ENCODE peak calls at places on chromosomes 16 and 17, in four cellular contexts. W is K562, F is HepG2, A is GM12878. X is an unnamed sample.

GRCh38 chr17:18356624-18357023 is 6.7 kb downstream of the SHMT1 start:
- ATAC-seq in W (no peak), F (no peak), A (no peak), X (peak; percentile 86)

GRCh38 chr16:67803894-67804293 is 2.5 kb downstream of the RANBP10 start:
- ATAC-seq in W (no peak), F (no peak), A (peak; percentile 14), X (no peak)

GRCh38 chr17:45852535-45853297 is 8.0 kb downstream of the SPPL2C start:
- ATAC-seq in W (peak; percentile 76), F (peak; percentile 44), A (peak; percentile 55), X (no peak)

GRCh38 chr16:14486520-14487303 is 143.3 kb downstream of the PARN start:
- ATAC-seq in W (peak; percentile 92), F (peak; percentile 95), A (no peak), X (peak; percentile 93)

GRCh38 chr16:65666132-65666869 is 544.4 kb upstream of the CDH11 start:
- ATAC-seq in W (no peak), F (peak; percentile 91), A (no peak), X (no peak)

GRCh38 chr17:65547253-65547670 is 14.2 kb downstream of the AXIN2 start:
- ATAC-seq in W (no peak), F (peak; percentile 68), A (no peak), X (peak; percentile 82)

GRCh38 chr16:24132048-24132796 is 123.9 kb upstream of the CACNG3 start:
- ATAC-seq in W (no peak), F (no peak), A (no peak), X (no peak)

GRCh38 chr17:58279016-58279671 is 1.6 kb downstream of the MPO start:
- ATAC-seq in W (peak; percentile 43), F (peak; percentile 63), A (no peak), X (peak; percentile 74)

GRCh38 chr17:19333736-19334290 is 28.7 kb downstream of the B9D1 start:
- ATAC-seq in W (no peak), F (no peak), A (no peak), X (no peak)

GRCh38 chr16:65905326-65905725 is 461.2 kb upstream of the CDH5 start:
- ATAC-seq in W (no peak), F (no peak), A (no peak), X (no peak)

GRCh38 chr16:12539185-12539929 is 264.3 kb downstream of the CPPED1 start:
- ATAC-seq in W (peak; percentile 49), F (no peak), A (peak; percentile 52), X (no peak)

GRCh38 chr17:55567240-55568216 is 56.3 kb upstream of the SMIM36 start:
- ATAC-seq in W (peak; percentile 81), F (no peak), A (no peak), X (peak; percentile 74)

GRCh38 chr17:51342257-51342656 is 81.9 kb downstream of the UTP18 start:
- ATAC-seq in W (no peak), F (no peak), A (no peak), X (no peak)

GRCh38 chr17:31318298-31319190 is 2.9 kb downstream of the EVI2A start:
- ATAC-seq in W (peak; percentile 71), F (no peak), A (peak; percentile 57), X (peak; percentile 84)

GRCh38 chr17:38508570-38508950 is 80.3 kb downstream of the ARHGAP23 start:
- ATAC-seq in W (no peak), F (no peak), A (no peak), X (no peak)

GRCh38 chr16:30659507-30660423 is 1.5 kb downstream of the FBRS start:
- ATAC-seq in W (no peak), F (no peak), A (peak; percentile 7), X (no peak)

GRCh38 chr16:25260416-25260815 is 2.8 kb upstream of the ZKSCAN2 start:
- ATAC-seq in W (no peak), F (no peak), A (no peak), X (no peak)

GRCh38 chr16:64964126-64964540 is 157.7 kb downstream of the CDH11 start:
- ATAC-seq in W (no peak), F (no peak), A (no peak), X (no peak)

GRCh38 chr16:86428729-86429472 is 81.4 kb upstream of the FOXF1 start:
- ATAC-seq in W (peak; percentile 33), F (no peak), A (no peak), X (no peak)

GRCh38 chr17:81470270-81470943 is 42.2 kb downstream of the ACTG1 start:
- ATAC-seq in W (no peak), F (no peak), A (no peak), X (no peak)

GRCh38 chr17:75849724-75850123 is 5.4 kb downstream of the WBP2 start:
- ATAC-seq in W (peak; percentile 22), F (no peak), A (no peak), X (no peak)

GRCh38 chr17:43822566-43823190 is 10.3 kb downstream of the MPP3 start:
- ATAC-seq in W (no peak), F (peak; percentile 37), A (no peak), X (no peak)

GRCh38 chr17:8753976-8754440 is 4.3 kb downstream of the SPDYE4 start:
- ATAC-seq in W (no peak), F (peak; percentile 83), A (peak; percentile 83), X (no peak)

GRCh38 chr17:75242461-75243042 is 18.9 kb downstream of the GGA3 start:
- ATAC-seq in W (no peak), F (no peak), A (no peak), X (no peak)

GRCh38 chr17:73069846-73070245 is 22.6 kb downstream of the SLC39A11 start:
- ATAC-seq in W (no peak), F (no peak), A (no peak), X (no peak)

GRCh38 chr17:79888811-79889634 is 49.8 kb upstream of the CBX4 start:
- ATAC-seq in W (no peak), F (peak; percentile 91), A (no peak), X (no peak)

GRCh38 chr17:66230918-66231543 is 1.8 kb upstream of the APOH start:
- ATAC-seq in W (no peak), F (no peak), A (no peak), X (no peak)

GRCh38 chr17:62099532-62099931 is 34.5 kb upstream of the MED13 start:
- ATAC-seq in W (no peak), F (no peak), A (no peak), X (no peak)

GRCh38 chr17:8003594-8004181 is 1.3 kb downstream of the GUCY2D start:
- ATAC-seq in W (no peak), F (no peak), A (no peak), X (no peak)

GRCh38 chr17:69447726-69448125 is 33.2 kb downstream of the MAP2K6 start:
- ATAC-seq in W (no peak), F (no peak), A (no peak), X (no peak)

GRCh38 chr16:3999890-4000325 is 116.3 kb downstream of the ADCY9 start:
- ATAC-seq in W (no peak), F (no peak), A (no peak), X (peak; percentile 51)

GRCh38 chr17:66548158-66548557 is 245.7 kb downstream of the PRKCA start:
- ATAC-seq in W (no peak), F (peak; percentile 46), A (no peak), X (no peak)

GRCh38 chr16:88347656-88348376 is 34.9 kb upstream of the ZNF469 start:
- ATAC-seq in W (peak; percentile 30), F (peak; percentile 49), A (peak; percentile 25), X (no peak)

GRCh38 chr16:54505479-54506247 is 219.1 kb upstream of the IRX3 start:
- ATAC-seq in W (no peak), F (no peak), A (no peak), X (no peak)

GRCh38 chr17:78351449-78352006 is 8.3 kb downstream of the SOCS3 start:
- ATAC-seq in W (no peak), F (peak; percentile 56), A (no peak), X (peak; percentile 86)
- TF ChIP-seq EP300 in W (no peak), F (peak; percentile 55), A (no peak), X (no peak)

GRCh38 chr17:1111599-1112443 is 68.0 kb downstream of the ABR start:
- ATAC-seq in W (no peak), F (peak; percentile 2), A (no peak), X (peak; percentile 0)
- H3K27ac ChIP-seq in W (no peak overlapping the region), F (peak overlapping the region; percentile 6), A (no peak overlapping the region), X (peak overlapping the region; percentile 96)

GRCh38 chr17:49575524-49576120 is at the start of gene NXPH3:
- ATAC-seq in W (peak; percentile 89), F (peak; percentile 71), A (peak; percentile 72), X (peak; percentile 81)

GRCh38 chr17:49573510-49574282 is 2.0 kb upstream of the NXPH3 start:
- ATAC-seq in W (no peak), F (no peak), A (no peak), X (no peak)

GRCh38 chr17:49576121-49576905 is 642 bp downstream of the NXPH3 start:
- ATAC-seq in W (peak; percentile 60), F (peak; percentile 67), A (peak; percentile 37), X (peak; percentile 58)

GRCh38 chr17:49574283-49574892 is 1.3 kb upstream of the NXPH3 start:
- ATAC-seq in W (no peak), F (no peak), A (no peak), X (no peak)

GRCh38 chr17:49574945-49575523 is 637 bp upstream of the NXPH3 start:
- ATAC-seq in W (no peak), F (no peak), A (no peak), X (no peak)
- H3K4me3 ChIP-seq in W (peak overlapping the region; percentile 54), F (peak overlapping the region; percentile 62), A (peak overlapping the region; percentile 62), X (peak overlapping the region; percentile 75)

GRCh38 chr17:3804503-3804931 is 3.5 kb upstream of the ITGAE start:
- ATAC-seq in W (no peak), F (peak; percentile 10), A (peak; percentile 95), X (no peak)

GRCh38 chr17:3801792-3802191 is 804 bp upstream of the ITGAE start:
- ATAC-seq in W (no peak), F (no peak), A (no peak), X (no peak)

GRCh38 chr17:3803308-3803640 is 2.3 kb upstream of the ITGAE start:
- ATAC-seq in W (no peak), F (no peak), A (no peak), X (peak; percentile 31)

GRCh38 chr17:3801043-3801746 is at the start of gene ITGAE:
- ATAC-seq in W (peak; percentile 19), F (no peak), A (no peak), X (no peak)

GRCh38 chr17:3802461-3803307 is 1.7 kb upstream of the ITGAE start:
- ATAC-seq in W (no peak), F (peak; percentile 81), A (no peak), X (peak; percentile 88)
- TF ChIP-seq EP300 in W (no peak), F (peak; percentile 99), A (no peak), X (no peak)

X was measured in gastroesophageal sphincter.